ENCODE peak calls at places on chromosomes 7 and 10, in seven cellular contexts. F, S, Y, E, A, L and P are unnamed samples.

GRCh38 chr7:159158888-159159405 is 14.3 kb upstream of the VIPR2 start:
- DNase-seq in F (no peak), S (no peak), Y (no peak), E (no peak), A (no peak), L (no peak), P (no peak)

GRCh38 chr7:41005381-41005901 is 697.4 kb downstream of the INHBA start:
- DNase-seq in F (no peak), S (no peak), Y (no peak), E (peak), A (peak), L (no peak), P (no peak)

GRCh38 chr7:118029881-118030422 is 154.0 kb upstream of the LSM8 start:
- DNase-seq in F (no peak), S (no peak), Y (no peak), E (no peak), A (no peak), L (no peak), P (no peak)

GRCh38 chr7:141785711-141786552 is 4.1 kb upstream of the TAS2R5 start:
- DNase-seq in F (peak), S (no peak), Y (no peak), E (no peak), A (peak), L (no peak), P (no peak)

GRCh38 chr7:117269417-117269816 is 53.4 kb downstream of the WNT2 start:
- DNase-seq in F (peak), S (no peak), Y (no peak), E (no peak), A (peak), L (no peak), P (no peak)

GRCh38 chr10:124077216-124077615 is 16.2 kb downstream of the CHST15 start:
- DNase-seq in F (no peak), S (no peak), Y (no peak), E (no peak), A (no peak), L (no peak), P (no peak)

GRCh38 chr10:22369433-22370072 is 24.3 kb downstream of the SPAG6 start:
- DNase-seq in F (peak), S (no peak), Y (no peak), E (no peak), A (no peak), L (no peak), P (no peak)

GRCh38 chr10:67088035-67088434 is 162.2 kb downstream of the LRRTM3 start:
- DNase-seq in F (no peak), S (no peak), Y (no peak), E (peak), A (no peak), L (no peak), P (no peak)

GRCh38 chr7:6166443-6166871 is 106.0 kb downstream of the CYTH3 start:
- DNase-seq in F (no peak), S (no peak), Y (no peak), E (no peak), A (no peak), L (no peak), P (no peak)

GRCh38 chr10:37856881-37857286 is 526 bp downstream of the ZNF248 start:
- DNase-seq in F (no peak), S (peak), Y (peak), E (peak), A (no peak), L (peak), P (no peak)

GRCh38 chr7:77797734-77798393 is 370 bp downstream of the TMEM60 start:
- DNase-seq in F (no peak), S (peak), Y (peak), E (no peak), A (no peak), L (no peak), P (no peak)

GRCh38 chr7:53306846-53307245 is 271.4 kb downstream of the POM121L12 start:
- DNase-seq in F (no peak), S (no peak), Y (no peak), E (no peak), A (no peak), L (no peak), P (no peak)

GRCh38 chr10:77220150-77220549 is 417.5 kb downstream of the KCNMA1 start:
- DNase-seq in F (no peak), S (no peak), Y (no peak), E (no peak), A (no peak), L (no peak), P (no peak)

GRCh38 chr10:119333146-119333792 is 125.9 kb downstream of the GRK5 start:
- DNase-seq in F (no peak), S (no peak), Y (peak), E (no peak), A (peak), L (no peak), P (no peak)

GRCh38 chr7:38020134-38020533 is 99.7 kb downstream of the EPDR1 start:
- DNase-seq in F (no peak), S (no peak), Y (peak), E (peak), A (peak), L (no peak), P (no peak)

GRCh38 chr7:95545007-95545615 is 51.2 kb downstream of the PDK4 start:
- DNase-seq in F (peak), S (no peak), Y (no peak), E (peak), A (peak), L (peak), P (no peak)

GRCh38 chr7:23915196-23915595 is 205.2 kb downstream of the STK31 start:
- DNase-seq in F (no peak), S (no peak), Y (no peak), E (no peak), A (no peak), L (no peak), P (no peak)

GRCh38 chr10:127151981-127152699 is 44.3 kb downstream of the INSYN2A start:
- DNase-seq in F (no peak), S (peak), Y (no peak), E (no peak), A (peak), L (no peak), P (peak)

GRCh38 chr10:24993237-24993958 is 22.6 kb downstream of the ENKUR start:
- DNase-seq in F (no peak), S (no peak), Y (no peak), E (no peak), A (no peak), L (no peak), P (no peak)

GRCh38 chr7:70571403-70571911 is 560.5 kb upstream of the GALNT17 start:
- DNase-seq in F (no peak), S (no peak), Y (no peak), E (no peak), A (peak), L (no peak), P (no peak)

GRCh38 chr7:13982940-13983677 is 6.4 kb downstream of the ETV1 start:
- DNase-seq in F (no peak), S (no peak), Y (no peak), E (no peak), A (peak), L (no peak), P (no peak)

GRCh38 chr7:75638607-75639070 is 100.1 kb downstream of the HIP1 start:
- DNase-seq in F (no peak), S (peak), Y (peak), E (peak), A (no peak), L (peak), P (peak)

GRCh38 chr7:155694846-155695245 is 50.4 kb downstream of the RBM33 start:
- DNase-seq in F (no peak), S (no peak), Y (no peak), E (no peak), A (peak), L (no peak), P (no peak)

GRCh38 chr7:28926871-28927597 is 31.1 kb downstream of the TRIL start:
- DNase-seq in F (peak), S (peak), Y (peak), E (peak), A (peak), L (peak), P (peak)
- TF ChIP-seq CTCF in F (peak), S (peak), Y (peak), E (peak), A (peak), L (peak), P (peak)

DNA sequence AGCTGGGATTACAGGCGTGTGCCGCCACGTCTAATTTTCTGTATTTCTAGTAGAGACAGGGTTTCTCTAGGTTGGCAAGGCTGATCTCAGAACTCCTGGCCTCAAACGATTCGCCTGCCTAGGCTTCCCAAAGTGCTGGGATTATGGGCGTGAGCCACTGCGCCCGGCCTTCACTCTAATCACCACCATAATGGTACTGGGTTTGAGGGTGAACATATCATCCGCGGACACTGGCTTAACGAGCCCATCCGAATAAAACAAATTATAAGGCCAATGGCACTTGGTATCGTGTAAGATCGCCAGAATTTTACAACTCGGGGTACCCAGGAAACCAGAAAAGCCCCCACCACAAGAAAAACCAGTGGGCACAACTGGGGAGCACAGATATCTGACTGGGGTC is 585 bp downstream of the FAM200A start:
- DNase-seq in F (no peak), S (no peak), Y (no peak), E (no peak), A (no peak), L (no peak), P (no peak)
- H3K27ac ChIP-seq in F (peak), S (peak), Y (peak), E (peak), A (peak), L (peak), P (peak)

GRCh38 chr10:122475581-122475980 is 14.2 kb downstream of the HTRA1 start:
- DNase-seq in F (no peak), S (no peak), Y (no peak), E (no peak), A (no peak), L (no peak), P (no peak)

GRCh38 chr10:122474145-122474739 is 12.9 kb downstream of the HTRA1 start:
- DNase-seq in F (no peak), S (no peak), Y (no peak), E (peak), A (no peak), L (peak), P (no peak)

GRCh38 chr10:122473116-122473515 is 11.8 kb downstream of the HTRA1 start:
- DNase-seq in F (no peak), S (no peak), Y (no peak), E (no peak), A (no peak), L (no peak), P (no peak)

GRCh38 chr10:122476034-122476695 is 14.8 kb downstream of the HTRA1 start:
- DNase-seq in F (no peak), S (no peak), Y (no peak), E (no peak), A (no peak), L (no peak), P (no peak)

GRCh38 chr10:122475130-122475529 is 13.8 kb downstream of the HTRA1 start:
- DNase-seq in F (no peak), S (no peak), Y (peak), E (peak), A (no peak), L (peak), P (no peak)
- H3K4me3 ChIP-seq in F (no peak), S (no peak), Y (peak), E (no peak), A (peak), L (no peak), P (no peak)

GRCh38 chr10:114398587-114399331 is 5.5 kb downstream of the AFAP1L2 start:
- DNase-seq in F (no peak), S (no peak), Y (no peak), E (no peak), A (no peak), L (no peak), P (no peak)
- TF ChIP-seq CTCF in F (no peak), S (no peak), Y (no peak), E (no peak), A (no peak), L (no peak), P (no peak)